ENCODE peak calls at places on chromosomes 3 and 15, in four cellular contexts. T is A549, Z is NT2/D1, R is HCEC 1CT. U is an unnamed sample.

GRCh38 chr3:63364495-63364894 is 86.4 kb downstream of the SYNPR start:
- DNase-seq in Z (no peak), R (peak), T (no peak), U (peak)

GRCh38 chr15:73305331-73306211 is 63.2 kb downstream of the HCN4 start:
- DNase-seq in R (peak), T (peak), Z (peak), U (peak)

GRCh38 chr15:47184405-47185221 is 532.7 kb upstream of the SEMA6D start:
- DNase-seq in R (no peak), Z (no peak), T (no peak), U (no peak)

GRCh38 chr3:84943379-84943778 is 15.4 kb upstream of the CADM2 start:
- DNase-seq in T (no peak), Z (no peak), R (no peak), U (no peak)

GRCh38 chr3:9059489-9060400 is 96.5 kb upstream of the RAD18 start:
- DNase-seq in T (no peak), Z (no peak), R (no peak), U (no peak)

GRCh38 chr3:58628823-58629562 is 37.6 kb downstream of the FAM3D start:
- DNase-seq in Z (no peak), R (peak), T (no peak), U (no peak)

GRCh38 chr3:143595456-143596077 is 252.7 kb downstream of the SLC9A9 start:
- DNase-seq in R (no peak), T (no peak), Z (no peak), U (no peak)

GRCh38 chr3:40302784-40303183 is 6.7 kb upstream of the EIF1B start:
- DNase-seq in T (no peak), Z (no peak), R (no peak), U (no peak)

GRCh38 chr3:166444756-166445155 is 607.5 kb upstream of the BCHE start:
- DNase-seq in R (no peak), T (no peak), Z (no peak), U (no peak)

GRCh38 chr15:90871716-90872480 is 3.5 kb downstream of the FURIN start:
- DNase-seq in T (no peak), R (no peak), Z (no peak), U (peak)

GRCh38 chr15:31254431-31255175 is 72.0 kb upstream of the KLF13 start:
- DNase-seq in Z (no peak), R (peak), T (no peak), U (peak)

GRCh38 chr15:93451265-93451664 is 362.3 kb upstream of the RGMA start:
- DNase-seq in T (no peak), R (no peak), Z (no peak), U (peak)

GRCh38 chr3:195263193-195263924 is 7.6 kb downstream of the XXYLT1 start:
- DNase-seq in Z (no peak), T (no peak), R (no peak), U (no peak)

GRCh38 chr3:45124379-45124778 is 21.8 kb downstream of the CDCP1 start:
- DNase-seq in R (peak), T (peak), Z (no peak), U (no peak)

GRCh38 chr15:89751748-89752147 is 699 bp upstream of the MESP1 start:
- DNase-seq in Z (no peak), T (no peak), R (no peak), U (peak)

GRCh38 chr3:188270423-188270972 is 116.5 kb downstream of the LPP start:
- DNase-seq in T (no peak), Z (no peak), R (peak), U (no peak)

GRCh38 chr3:170419301-170420087 is 826 bp downstream of the CLDN11 start:
- DNase-seq in R (no peak), T (no peak), Z (no peak), U (no peak)

GRCh38 chr3:45664558-45664957 is 24.6 kb upstream of the SACM1L start:
- DNase-seq in Z (no peak), R (no peak), T (no peak), U (no peak)

GRCh38 chr3:130626021-130626420 is 109.0 kb downstream of the COL6A6 start:
- DNase-seq in Z (no peak), R (peak), T (no peak), U (no peak)